ENCODE peak calls at places on chromosomes 1 and 21, in nine cellular contexts. One of them, this sample, is unnamed.
A peak's percentile ranks its signal among the peaks of the same experiment; 100 is the strongest.

GRCh38 chr1:165290143-165290542 is 66.4 kb downstream of the LMX1A start:
- DNase-seq in suprapubic skin: no peak
- DNase-seq in breast epithelium: no peak
- DNase-seq in sigmoid colon: no peak
- DNase-seq in esophagus muscularis mucosa: no peak
- DNase-seq in vagina: no peak
- DNase-seq in stomach: no peak
- DNase-seq in transverse colon: no peak
- DNase-seq in prostate gland: no peak
- DNase-seq in this sample: no peak

GRCh38 chr1:64471724-64472276 is 1.9 kb downstream of the CACHD1 start:
- DNase-seq in suprapubic skin: no peak
- DNase-seq in breast epithelium: no peak
- DNase-seq in sigmoid colon: no peak
- DNase-seq in esophagus muscularis mucosa: peak; percentile 82
- DNase-seq in vagina: no peak
- DNase-seq in stomach: no peak
- DNase-seq in transverse colon: no peak
- DNase-seq in prostate gland: no peak
- DNase-seq in this sample: no peak

GRCh38 chr21:44869860-44870747 is 3.4 kb downstream of the PTTG1IP start:
- DNase-seq in suprapubic skin: no peak
- DNase-seq in breast epithelium: peak; percentile 76
- DNase-seq in sigmoid colon: peak; percentile 88
- DNase-seq in esophagus muscularis mucosa: no peak
- DNase-seq in vagina: no peak
- DNase-seq in stomach: peak; percentile 59
- DNase-seq in transverse colon: peak; percentile 55
- DNase-seq in prostate gland: no peak
- DNase-seq in this sample: no peak

GRCh38 chr1:45543599-45544417 is 6.8 kb upstream of the AKR1A1 start:
- DNase-seq in suprapubic skin: no peak
- DNase-seq in breast epithelium: no peak
- DNase-seq in sigmoid colon: peak; percentile 76
- DNase-seq in esophagus muscularis mucosa: no peak
- DNase-seq in vagina: no peak
- DNase-seq in stomach: peak; percentile 55
- DNase-seq in transverse colon: peak; percentile 60
- DNase-seq in prostate gland: no peak
- DNase-seq in this sample: peak; percentile 91

GRCh38 chr1:235714205-235714897 is 64.8 kb upstream of the GNG4 start:
- DNase-seq in suprapubic skin: no peak
- DNase-seq in breast epithelium: no peak
- DNase-seq in sigmoid colon: no peak
- DNase-seq in esophagus muscularis mucosa: no peak
- DNase-seq in vagina: no peak
- DNase-seq in stomach: no peak
- DNase-seq in transverse colon: no peak
- DNase-seq in prostate gland: no peak
- DNase-seq in this sample: no peak

GRCh38 chr1:212104586-212105282 is 69.2 kb downstream of the DTL start:
- DNase-seq in suprapubic skin: no peak
- DNase-seq in breast epithelium: no peak
- DNase-seq in sigmoid colon: no peak
- DNase-seq in esophagus muscularis mucosa: no peak
- DNase-seq in vagina: no peak
- DNase-seq in stomach: no peak
- DNase-seq in transverse colon: no peak
- DNase-seq in prostate gland: no peak
- DNase-seq in this sample: no peak

GRCh38 chr1:44810101-44810761 is 1.9 kb downstream of the BTBD19 start:
- DNase-seq in suprapubic skin: peak; percentile 86
- DNase-seq in breast epithelium: peak; percentile 91
- DNase-seq in sigmoid colon: peak; percentile 84
- DNase-seq in esophagus muscularis mucosa: no peak
- DNase-seq in vagina: no peak
- DNase-seq in stomach: peak; percentile 81
- DNase-seq in transverse colon: peak; percentile 31
- DNase-seq in prostate gland: peak; percentile 66
- DNase-seq in this sample: peak; percentile 90

GRCh38 chr1:152189657-152190442 is 30.8 kb upstream of the RPTN start:
- DNase-seq in suprapubic skin: no peak
- DNase-seq in breast epithelium: peak; percentile 37
- DNase-seq in sigmoid colon: peak; percentile 67
- DNase-seq in esophagus muscularis mucosa: no peak
- DNase-seq in vagina: no peak
- DNase-seq in stomach: peak; percentile 57
- DNase-seq in transverse colon: peak; percentile 50
- DNase-seq in prostate gland: peak; percentile 66
- DNase-seq in this sample: peak; percentile 81

DNA sequence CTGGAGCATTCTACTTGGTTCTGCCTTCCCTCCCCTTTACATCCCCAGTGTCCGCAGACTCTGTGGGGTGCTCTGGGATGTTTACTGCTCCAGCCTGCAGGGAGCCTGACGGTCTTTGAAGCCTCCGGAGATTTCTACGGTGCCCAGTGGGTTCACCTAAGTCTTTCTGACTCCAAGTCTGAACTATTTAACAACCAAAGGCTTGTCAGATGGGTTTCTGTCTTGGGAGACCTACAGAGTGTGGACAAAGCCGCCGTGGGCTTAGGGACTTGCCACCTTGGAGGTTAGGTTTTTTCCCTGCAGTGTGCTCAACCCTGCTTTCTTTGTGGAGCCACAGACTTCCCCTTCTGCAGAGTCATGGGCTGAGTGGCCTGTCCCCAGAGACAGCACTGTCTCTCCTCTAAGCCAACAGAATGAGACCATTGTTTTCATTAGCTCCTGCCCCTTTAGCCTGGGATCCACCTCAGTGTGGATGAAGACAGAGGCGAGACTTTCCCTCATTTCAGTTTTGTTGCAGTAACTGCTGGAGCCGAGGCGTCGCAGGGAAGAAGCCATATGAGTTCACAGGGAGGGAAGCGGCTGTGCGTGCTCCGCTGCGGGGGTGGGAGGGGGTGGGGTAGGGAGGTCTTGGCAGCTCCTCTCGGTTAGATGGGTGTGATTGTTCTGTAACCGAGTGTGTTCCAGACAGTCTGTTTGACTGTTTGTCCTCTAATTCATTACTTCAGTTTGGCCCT is 120.7 kb downstream of the CNIH3 start:
- DNase-seq in suprapubic skin: no peak
- DNase-seq in breast epithelium: no peak
- DNase-seq in sigmoid colon: peak; percentile 68
- DNase-seq in esophagus muscularis mucosa: no peak
- DNase-seq in vagina: no peak
- DNase-seq in stomach: no peak
- DNase-seq in transverse colon: no peak
- DNase-seq in prostate gland: no peak
- DNase-seq in this sample: no peak
- TF ChIP-seq POLR2AphosphoS5 in suprapubic skin: no peak
- TF ChIP-seq POLR2AphosphoS5 in breast epithelium: no peak
- TF ChIP-seq POLR2AphosphoS5 in sigmoid colon: no peak
- TF ChIP-seq POLR2AphosphoS5 in esophagus muscularis mucosa: peak; percentile 34
- TF ChIP-seq POLR2AphosphoS5 in vagina: no peak
- TF ChIP-seq POLR2AphosphoS5 in stomach: no peak
- TF ChIP-seq POLR2AphosphoS5 in transverse colon: no peak
- TF ChIP-seq POLR2AphosphoS5 in prostate gland: no peak
- TF ChIP-seq POLR2AphosphoS5 in this sample: no peak

GRCh38 chr1:23198373-23198772 is 18.9 kb downstream of the HTR1D start:
- DNase-seq in suprapubic skin: no peak
- DNase-seq in breast epithelium: no peak
- DNase-seq in sigmoid colon: no peak
- DNase-seq in esophagus muscularis mucosa: no peak
- DNase-seq in vagina: no peak
- DNase-seq in stomach: no peak
- DNase-seq in transverse colon: no peak
- DNase-seq in prostate gland: no peak
- DNase-seq in this sample: no peak

GRCh38 chr1:23193391-23194118 is 23.7 kb downstream of the HTR1D start:
- DNase-seq in suprapubic skin: no peak
- DNase-seq in breast epithelium: no peak
- DNase-seq in sigmoid colon: no peak
- DNase-seq in esophagus muscularis mucosa: no peak
- DNase-seq in vagina: no peak
- DNase-seq in stomach: no peak
- DNase-seq in transverse colon: no peak
- DNase-seq in prostate gland: no peak
- DNase-seq in this sample: no peak

GRCh38 chr1:23196627-23197328 is 20.5 kb downstream of the HTR1D start:
- DNase-seq in suprapubic skin: no peak
- DNase-seq in breast epithelium: peak; percentile 53
- DNase-seq in sigmoid colon: no peak
- DNase-seq in esophagus muscularis mucosa: no peak
- DNase-seq in vagina: no peak
- DNase-seq in stomach: no peak
- DNase-seq in transverse colon: no peak
- DNase-seq in prostate gland: no peak
- DNase-seq in this sample: no peak

GRCh38 chr1:23191199-23191598 is 22.5 kb upstream of the LUZP1 start:
- DNase-seq in suprapubic skin: no peak
- DNase-seq in breast epithelium: no peak
- DNase-seq in sigmoid colon: no peak
- DNase-seq in esophagus muscularis mucosa: no peak
- DNase-seq in vagina: no peak
- DNase-seq in stomach: no peak
- DNase-seq in transverse colon: no peak
- DNase-seq in prostate gland: no peak
- DNase-seq in this sample: no peak

GRCh38 chr1:23194119-23194984 is 22.9 kb downstream of the HTR1D start:
- DNase-seq in suprapubic skin: no peak
- DNase-seq in breast epithelium: no peak
- DNase-seq in sigmoid colon: no peak
- DNase-seq in esophagus muscularis mucosa: no peak
- DNase-seq in vagina: no peak
- DNase-seq in stomach: no peak
- DNase-seq in transverse colon: no peak
- DNase-seq in prostate gland: no peak
- DNase-seq in this sample: no peak
- TF ChIP-seq POLR2A in suprapubic skin: no peak
- TF ChIP-seq POLR2A in breast epithelium: no peak
- TF ChIP-seq POLR2A in sigmoid colon: no peak
- TF ChIP-seq POLR2A in esophagus muscularis mucosa: no peak
- TF ChIP-seq POLR2A in vagina: no peak
- TF ChIP-seq POLR2A in stomach: no peak
- TF ChIP-seq POLR2A in transverse colon: no peak
- TF ChIP-seq POLR2A in prostate gland: no peak
- TF ChIP-seq POLR2A in this sample: no peak

DNA sequence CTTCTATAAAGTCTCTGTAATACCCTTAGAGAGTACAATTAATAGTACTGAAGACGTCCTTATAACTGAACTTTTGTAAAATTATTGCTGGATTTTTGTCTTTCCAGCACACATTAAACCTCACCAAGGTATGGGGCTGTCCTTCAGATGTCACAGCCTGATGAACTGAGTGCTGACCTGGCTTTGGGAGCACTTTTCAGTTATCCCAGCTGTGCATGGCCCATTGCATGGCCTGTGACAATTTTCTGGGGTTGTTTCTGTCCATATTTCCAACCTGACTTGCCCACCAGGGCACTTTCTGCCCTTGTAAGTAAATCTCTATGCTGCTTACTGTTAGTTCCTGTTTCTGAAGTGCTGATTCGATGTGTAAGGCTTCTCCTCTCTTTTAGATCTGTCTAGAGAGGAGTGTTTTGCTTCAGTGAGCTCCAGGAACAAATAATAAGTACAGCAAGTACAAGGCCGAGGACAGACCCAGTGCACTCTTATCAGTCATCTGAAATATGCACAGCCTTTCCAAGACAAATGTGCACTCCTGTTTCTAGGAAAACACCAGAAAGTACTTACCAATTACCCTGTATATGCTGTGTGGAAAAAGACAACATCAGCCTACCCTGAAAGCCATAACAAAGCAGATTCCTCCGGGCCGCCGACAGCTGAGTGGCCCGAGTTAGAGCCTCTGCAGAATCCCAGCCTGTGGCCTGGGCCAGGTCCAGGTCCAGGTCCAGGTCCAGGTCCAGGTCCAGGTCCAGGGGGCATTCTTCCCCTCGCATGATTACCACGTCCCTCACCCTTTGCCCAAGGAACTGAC is 121.7 kb downstream of the DHRS3 start:
- DNase-seq in suprapubic skin: no peak
- DNase-seq in breast epithelium: no peak
- DNase-seq in sigmoid colon: no peak
- DNase-seq in esophagus muscularis mucosa: no peak
- DNase-seq in vagina: no peak
- DNase-seq in stomach: no peak
- DNase-seq in transverse colon: no peak
- DNase-seq in prostate gland: no peak
- DNase-seq in this sample: no peak
- TF ChIP-seq POLR2AphosphoS5 in suprapubic skin: no peak
- TF ChIP-seq POLR2AphosphoS5 in breast epithelium: no peak
- TF ChIP-seq POLR2AphosphoS5 in sigmoid colon: peak; percentile 38
- TF ChIP-seq POLR2AphosphoS5 in esophagus muscularis mucosa: peak; percentile 12
- TF ChIP-seq POLR2AphosphoS5 in vagina: no peak
- TF ChIP-seq POLR2AphosphoS5 in stomach: peak; percentile 28
- TF ChIP-seq POLR2AphosphoS5 in transverse colon: no peak
- TF ChIP-seq POLR2AphosphoS5 in prostate gland: peak; percentile 77
- TF ChIP-seq POLR2AphosphoS5 in this sample: no peak

GRCh38 chr21:41365377-41366107 is 3.7 kb downstream of the MX2 start:
- DNase-seq in suprapubic skin: no peak
- DNase-seq in breast epithelium: no peak
- DNase-seq in sigmoid colon: no peak
- DNase-seq in esophagus muscularis mucosa: no peak
- DNase-seq in vagina: peak; percentile 56
- DNase-seq in stomach: no peak
- DNase-seq in transverse colon: no peak
- DNase-seq in prostate gland: no peak
- DNase-seq in this sample: peak; percentile 68

GRCh38 chr21:41369105-41369914 is 7.5 kb downstream of the MX2 start:
- DNase-seq in suprapubic skin: peak; percentile 80
- DNase-seq in breast epithelium: no peak
- DNase-seq in sigmoid colon: peak; percentile 69
- DNase-seq in esophagus muscularis mucosa: no peak
- DNase-seq in vagina: no peak
- DNase-seq in stomach: no peak
- DNase-seq in transverse colon: no peak
- DNase-seq in prostate gland: no peak
- DNase-seq in this sample: peak; percentile 89

GRCh38 chr21:41366522-41367151 is 4.8 kb downstream of the MX2 start:
- DNase-seq in suprapubic skin: no peak
- DNase-seq in breast epithelium: no peak
- DNase-seq in sigmoid colon: peak; percentile 71
- DNase-seq in esophagus muscularis mucosa: no peak
- DNase-seq in vagina: no peak
- DNase-seq in stomach: peak; percentile 66
- DNase-seq in transverse colon: peak; percentile 74
- DNase-seq in prostate gland: peak; percentile 31
- DNase-seq in this sample: peak; percentile 88

GRCh38 chr21:41368361-41369104 is 6.7 kb downstream of the MX2 start:
- DNase-seq in suprapubic skin: peak; percentile 61
- DNase-seq in breast epithelium: no peak
- DNase-seq in sigmoid colon: peak; percentile 61
- DNase-seq in esophagus muscularis mucosa: no peak
- DNase-seq in vagina: no peak
- DNase-seq in stomach: no peak
- DNase-seq in transverse colon: no peak
- DNase-seq in prostate gland: no peak
- DNase-seq in this sample: peak; percentile 73

DNA sequence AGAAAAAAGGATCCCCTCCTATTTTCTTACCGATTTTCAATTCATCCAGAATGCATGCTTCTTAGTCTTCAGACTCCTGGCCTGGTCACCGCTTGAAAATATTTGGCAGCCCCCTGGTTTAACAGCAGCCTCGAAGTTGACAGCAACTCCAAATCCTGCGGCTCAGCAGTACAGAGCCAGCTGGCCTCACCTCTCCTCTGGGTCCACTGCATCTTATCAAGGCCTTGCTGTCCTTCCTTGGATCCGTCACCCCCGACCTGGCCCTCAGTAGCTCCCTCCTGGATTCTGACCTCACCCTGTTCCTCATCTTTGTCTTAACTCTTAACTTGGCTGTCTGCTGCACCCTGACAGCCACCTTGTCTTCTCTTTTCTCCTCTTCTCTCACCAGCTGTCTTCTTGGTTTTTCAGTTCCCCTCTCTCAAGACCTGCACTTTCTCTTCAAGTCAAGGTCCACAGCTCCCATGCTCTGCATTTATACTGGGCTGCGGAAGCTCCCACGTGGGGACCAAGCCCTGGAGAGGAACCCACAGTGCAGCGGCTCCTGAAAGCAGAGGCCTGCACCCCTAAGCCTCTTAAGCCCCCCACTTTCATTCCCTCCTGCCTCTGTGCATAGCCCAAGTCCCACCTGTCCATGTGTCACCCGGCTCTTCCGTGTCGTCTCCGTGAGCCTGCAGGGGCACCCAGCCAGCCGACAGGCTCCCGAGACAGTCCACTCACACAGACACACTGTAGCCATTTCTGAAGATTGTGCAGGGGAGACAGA is 6.0 kb downstream of the MX2 start:
- DNase-seq in suprapubic skin: peak; percentile 45
- DNase-seq in breast epithelium: no peak
- DNase-seq in sigmoid colon: peak; percentile 62
- DNase-seq in esophagus muscularis mucosa: no peak
- DNase-seq in vagina: no peak
- DNase-seq in stomach: no peak
- DNase-seq in transverse colon: no peak
- DNase-seq in prostate gland: no peak
- DNase-seq in this sample: peak; percentile 86
- TF ChIP-seq POLR2A in suprapubic skin: no peak
- TF ChIP-seq POLR2A in breast epithelium: no peak
- TF ChIP-seq POLR2A in sigmoid colon: no peak
- TF ChIP-seq POLR2A in esophagus muscularis mucosa: no peak
- TF ChIP-seq POLR2A in vagina: no peak
- TF ChIP-seq POLR2A in stomach: no peak
- TF ChIP-seq POLR2A in transverse colon: no peak
- TF ChIP-seq POLR2A in prostate gland: no peak
- TF ChIP-seq POLR2A in this sample: no peak